ENCODE peak calls at places on chromosome 6, in five cellular contexts. One of them, this sample, is unnamed.

GRCh38 chr6:10419749-10420545 is 5.1 kb upstream of the TFAP2A start:
- DNase-seq in fibroblast of mammary gland: no peak
- DNase-seq in astrocyte of the spinal cord: no peak
- DNase-seq in retinal pigment epithelial cell: no peak
- DNase-seq in thoracic aorta: no peak
- DNase-seq in this sample: no peak

GRCh38 chr6:63904844-63905243 is 269.2 kb downstream of the PHF3 start:
- DNase-seq in fibroblast of mammary gland: peak
- DNase-seq in thoracic aorta: no peak
- DNase-seq in astrocyte of the spinal cord: peak
- DNase-seq in retinal pigment epithelial cell: peak
- DNase-seq in this sample: no peak

GRCh38 chr6:87808005-87808757 is 106.1 kb upstream of the AKIRIN2 start:
- DNase-seq in thoracic aorta: no peak
- DNase-seq in fibroblast of mammary gland: peak
- DNase-seq in retinal pigment epithelial cell: no peak
- DNase-seq in astrocyte of the spinal cord: peak
- DNase-seq in this sample: no peak

GRCh38 chr6:4446982-4447381 is 311.6 kb upstream of the ECI2 start:
- DNase-seq in fibroblast of mammary gland: peak
- DNase-seq in retinal pigment epithelial cell: no peak
- DNase-seq in astrocyte of the spinal cord: peak
- DNase-seq in thoracic aorta: no peak
- DNase-seq in this sample: no peak

GRCh38 chr6:29792123-29793035 is 35.2 kb upstream of the HLA-G start:
- DNase-seq in thoracic aorta: peak
- DNase-seq in astrocyte of the spinal cord: no peak
- DNase-seq in retinal pigment epithelial cell: no peak
- DNase-seq in fibroblast of mammary gland: peak
- DNase-seq in this sample: peak

GRCh38 chr6:122730775-122731386 is 48.6 kb upstream of the FABP7 start:
- DNase-seq in astrocyte of the spinal cord: peak
- DNase-seq in thoracic aorta: no peak
- DNase-seq in retinal pigment epithelial cell: no peak
- DNase-seq in fibroblast of mammary gland: peak
- DNase-seq in this sample: no peak

GRCh38 chr6:8177721-8178120 is 75.4 kb upstream of the EEF1E1 start:
- DNase-seq in thoracic aorta: no peak
- DNase-seq in fibroblast of mammary gland: no peak
- DNase-seq in astrocyte of the spinal cord: no peak
- DNase-seq in retinal pigment epithelial cell: no peak
- DNase-seq in this sample: no peak

GRCh38 chr6:50714487-50715379 is 1.4 kb downstream of the TFAP2D start:
- DNase-seq in astrocyte of the spinal cord: no peak
- DNase-seq in thoracic aorta: no peak
- DNase-seq in fibroblast of mammary gland: no peak
- DNase-seq in retinal pigment epithelial cell: no peak
- DNase-seq in this sample: no peak

GRCh38 chr6:158110986-158111385 is 57.1 kb downstream of the SERAC1 start:
- DNase-seq in astrocyte of the spinal cord: no peak
- DNase-seq in retinal pigment epithelial cell: no peak
- DNase-seq in fibroblast of mammary gland: no peak
- DNase-seq in thoracic aorta: no peak
- DNase-seq in this sample: no peak

GRCh38 chr6:112606726-112607125 is 259.6 kb downstream of the RFPL4B start:
- DNase-seq in fibroblast of mammary gland: no peak
- DNase-seq in thoracic aorta: no peak
- DNase-seq in retinal pigment epithelial cell: peak
- DNase-seq in astrocyte of the spinal cord: no peak
- DNase-seq in this sample: no peak

GRCh38 chr6:108549741-108550140 is 11.0 kb upstream of the FOXO3 start:
- DNase-seq in fibroblast of mammary gland: no peak
- DNase-seq in astrocyte of the spinal cord: peak
- DNase-seq in thoracic aorta: no peak
- DNase-seq in retinal pigment epithelial cell: no peak
- DNase-seq in this sample: no peak

GRCh38 chr6:10633216-10633615 is 61.2 kb downstream of the C6orf52 start:
- DNase-seq in astrocyte of the spinal cord: peak
- DNase-seq in thoracic aorta: no peak
- DNase-seq in retinal pigment epithelial cell: peak
- DNase-seq in fibroblast of mammary gland: peak
- DNase-seq in this sample: no peak

GRCh38 chr6:129317931-129318820 is 391.8 kb downstream of the ARHGAP18 start:
- DNase-seq in astrocyte of the spinal cord: peak
- DNase-seq in thoracic aorta: no peak
- DNase-seq in fibroblast of mammary gland: peak
- DNase-seq in retinal pigment epithelial cell: peak
- DNase-seq in this sample: no peak

GRCh38 chr6:111997863-111998191 is 56.1 kb upstream of the CCN6 start:
- DNase-seq in thoracic aorta: no peak
- DNase-seq in fibroblast of mammary gland: peak
- DNase-seq in astrocyte of the spinal cord: no peak
- DNase-seq in retinal pigment epithelial cell: no peak
- DNase-seq in this sample: no peak

GRCh38 chr6:143962644-143962929 is 45.5 kb downstream of the PLAGL1 start:
- DNase-seq in thoracic aorta: no peak
- DNase-seq in retinal pigment epithelial cell: no peak
- DNase-seq in astrocyte of the spinal cord: peak
- DNase-seq in fibroblast of mammary gland: peak
- DNase-seq in this sample: no peak

GRCh38 chr6:107124934-107125348 is 9.6 kb upstream of the BEND3 start:
- DNase-seq in astrocyte of the spinal cord: no peak
- DNase-seq in thoracic aorta: no peak
- DNase-seq in fibroblast of mammary gland: no peak
- DNase-seq in retinal pigment epithelial cell: no peak
- DNase-seq in this sample: no peak

GRCh38 chr6:106056060-106056737 is 29.9 kb upstream of the PRDM1 start:
- DNase-seq in retinal pigment epithelial cell: no peak
- DNase-seq in astrocyte of the spinal cord: no peak
- DNase-seq in thoracic aorta: no peak
- DNase-seq in fibroblast of mammary gland: no peak
- DNase-seq in this sample: no peak

GRCh38 chr6:56388414-56388752 is 141.0 kb upstream of the COL21A1 start:
- DNase-seq in thoracic aorta: no peak
- DNase-seq in fibroblast of mammary gland: no peak
- DNase-seq in astrocyte of the spinal cord: no peak
- DNase-seq in retinal pigment epithelial cell: no peak
- DNase-seq in this sample: no peak

GRCh38 chr6:125789167-125789566 is 1.6 kb upstream of the NCOA7 start:
- DNase-seq in thoracic aorta: no peak
- DNase-seq in astrocyte of the spinal cord: no peak
- DNase-seq in fibroblast of mammary gland: no peak
- DNase-seq in retinal pigment epithelial cell: no peak
- DNase-seq in this sample: no peak

GRCh38 chr6:75788894-75789293 is 39.9 kb downstream of the MYO6 start:
- DNase-seq in fibroblast of mammary gland: no peak
- DNase-seq in retinal pigment epithelial cell: no peak
- DNase-seq in thoracic aorta: no peak
- DNase-seq in astrocyte of the spinal cord: no peak
- DNase-seq in this sample: no peak

GRCh38 chr6:125123468-125124249 is 29.9 kb upstream of the TPD52L1 start:
- DNase-seq in retinal pigment epithelial cell: no peak
- DNase-seq in fibroblast of mammary gland: peak
- DNase-seq in thoracic aorta: no peak
- DNase-seq in astrocyte of the spinal cord: no peak
- DNase-seq in this sample: no peak

GRCh38 chr6:133951881-133952814 is 876 bp upstream of the TBPL1 start:
- DNase-seq in thoracic aorta: peak
- DNase-seq in retinal pigment epithelial cell: peak
- DNase-seq in astrocyte of the spinal cord: peak
- DNase-seq in fibroblast of mammary gland: peak
- DNase-seq in this sample: peak

GRCh38 chr6:42727084-42727601 is 4.7 kb upstream of the PRPH2 start:
- DNase-seq in fibroblast of mammary gland: no peak
- DNase-seq in astrocyte of the spinal cord: no peak
- DNase-seq in retinal pigment epithelial cell: no peak
- DNase-seq in thoracic aorta: no peak
- DNase-seq in this sample: peak

GRCh38 chr6:163820745-163821456 is 406.4 kb downstream of the QKI start:
- DNase-seq in thoracic aorta: no peak
- DNase-seq in astrocyte of the spinal cord: no peak
- DNase-seq in fibroblast of mammary gland: no peak
- DNase-seq in retinal pigment epithelial cell: no peak
- DNase-seq in this sample: no peak

GRCh38 chr6:117506180-117506835 is 23.8 kb downstream of the DCBLD1 start:
- DNase-seq in retinal pigment epithelial cell: no peak
- DNase-seq in fibroblast of mammary gland: peak
- DNase-seq in thoracic aorta: no peak
- DNase-seq in astrocyte of the spinal cord: peak
- DNase-seq in this sample: no peak

GRCh38 chr6:10522929-10523573 is 1.9 kb downstream of the GCNT2 start:
- DNase-seq in astrocyte of the spinal cord: no peak
- DNase-seq in thoracic aorta: no peak
- DNase-seq in retinal pigment epithelial cell: peak
- DNase-seq in fibroblast of mammary gland: no peak
- DNase-seq in this sample: no peak

GRCh38 chr6:107308676-107309075 is 150.7 kb downstream of the PDSS2 start:
- DNase-seq in thoracic aorta: no peak
- DNase-seq in fibroblast of mammary gland: no peak
- DNase-seq in retinal pigment epithelial cell: no peak
- DNase-seq in astrocyte of the spinal cord: no peak
- DNase-seq in this sample: no peak

GRCh38 chr6:24520929-24521546 is 26.3 kb downstream of the ALDH5A1 start:
- DNase-seq in thoracic aorta: no peak
- DNase-seq in fibroblast of mammary gland: peak
- DNase-seq in astrocyte of the spinal cord: peak
- DNase-seq in retinal pigment epithelial cell: no peak
- DNase-seq in this sample: peak

GRCh38 chr6:77837034-77837784 is 184.4 kb downstream of the MEI4 start:
- DNase-seq in retinal pigment epithelial cell: no peak
- DNase-seq in thoracic aorta: no peak
- DNase-seq in astrocyte of the spinal cord: no peak
- DNase-seq in fibroblast of mammary gland: no peak
- DNase-seq in this sample: no peak

GRCh38 chr6:25360611-25361010 is 81.4 kb downstream of the CARMIL1 start:
- DNase-seq in fibroblast of mammary gland: peak
- DNase-seq in astrocyte of the spinal cord: peak
- DNase-seq in retinal pigment epithelial cell: no peak
- DNase-seq in thoracic aorta: no peak
- DNase-seq in this sample: no peak

GRCh38 chr6:168201799-168202198 is 117.8 kb downstream of the DACT2 start:
- DNase-seq in astrocyte of the spinal cord: no peak
- DNase-seq in fibroblast of mammary gland: no peak
- DNase-seq in thoracic aorta: no peak
- DNase-seq in retinal pigment epithelial cell: no peak
- DNase-seq in this sample: no peak

GRCh38 chr6:168197636-168198301 is 118.8 kb upstream of the FRMD1 start:
- DNase-seq in fibroblast of mammary gland: no peak
- DNase-seq in retinal pigment epithelial cell: no peak
- DNase-seq in astrocyte of the spinal cord: no peak
- DNase-seq in thoracic aorta: no peak
- DNase-seq in this sample: no peak

GRCh38 chr6:168200571-168201134 is 118.9 kb downstream of the DACT2 start:
- DNase-seq in fibroblast of mammary gland: no peak
- DNase-seq in astrocyte of the spinal cord: no peak
- DNase-seq in thoracic aorta: no peak
- DNase-seq in retinal pigment epithelial cell: no peak
- DNase-seq in this sample: no peak

GRCh38 chr6:168198302-168199180 is 119.5 kb upstream of the FRMD1 start:
- DNase-seq in thoracic aorta: no peak
- DNase-seq in retinal pigment epithelial cell: no peak
- DNase-seq in astrocyte of the spinal cord: no peak
- DNase-seq in fibroblast of mammary gland: no peak
- DNase-seq in this sample: no peak

DNA sequence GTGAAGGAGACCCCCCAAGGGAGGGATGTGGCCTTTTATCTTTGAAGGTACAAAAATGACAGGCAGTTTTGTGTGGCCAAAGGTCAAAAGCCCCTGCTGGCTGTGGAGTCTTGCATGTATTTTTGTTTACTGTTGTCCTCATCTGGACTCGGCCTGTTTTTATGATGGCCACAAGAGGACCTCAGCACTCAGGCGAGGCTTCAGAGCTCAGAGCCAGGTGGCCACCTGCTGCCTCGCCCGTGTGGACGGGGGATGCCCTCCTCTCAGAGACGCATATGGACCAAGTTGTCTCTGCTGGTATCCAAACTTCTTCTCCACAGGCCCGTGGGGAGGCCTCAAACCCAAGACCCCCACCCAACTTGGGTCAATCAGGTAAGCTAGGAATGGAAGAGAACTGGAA is 118.2 kb downstream of the DACT2 start:
- DNase-seq in thoracic aorta: no peak
- DNase-seq in astrocyte of the spinal cord: no peak
- DNase-seq in fibroblast of mammary gland: no peak
- DNase-seq in retinal pigment epithelial cell: no peak
- DNase-seq in this sample: no peak
- TF ChIP-seq CTCF in thoracic aorta: no peak
- TF ChIP-seq CTCF in astrocyte of the spinal cord: no peak
- TF ChIP-seq CTCF in fibroblast of mammary gland: no peak
- TF ChIP-seq CTCF in retinal pigment epithelial cell: no peak
- TF ChIP-seq CTCF in this sample: no peak

DNA sequence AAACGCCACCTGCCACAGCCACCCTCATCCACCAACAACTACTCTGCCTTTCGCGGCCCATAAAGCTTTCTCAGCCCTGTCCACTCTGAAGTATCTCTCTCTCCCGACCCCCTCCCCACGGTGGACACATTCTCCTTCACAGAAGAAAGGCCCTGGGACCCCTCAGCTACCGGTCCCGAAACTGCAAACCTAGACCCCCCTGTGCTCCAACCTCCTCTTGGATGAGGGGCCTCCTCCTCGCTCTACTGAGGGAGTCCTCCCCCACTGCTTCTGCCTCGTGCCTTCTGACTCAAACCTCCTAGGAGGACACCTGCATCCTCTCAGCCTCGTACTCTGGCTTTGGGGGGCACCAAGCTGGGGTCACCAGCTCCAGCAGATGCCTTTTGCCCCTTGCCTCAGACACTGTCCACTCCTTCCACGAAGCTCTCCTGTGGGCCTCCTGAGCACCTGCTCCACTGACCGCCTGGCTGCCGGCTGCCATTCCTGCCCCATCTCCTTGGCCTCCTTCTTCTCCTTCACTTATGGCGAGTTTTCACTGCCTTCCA is 24.9 kb downstream of the RNASET2 start:
- DNase-seq in astrocyte of the spinal cord: no peak
- DNase-seq in thoracic aorta: no peak
- DNase-seq in retinal pigment epithelial cell: no peak
- DNase-seq in fibroblast of mammary gland: no peak
- DNase-seq in this sample: no peak
- TF ChIP-seq CTCF in astrocyte of the spinal cord: no peak
- TF ChIP-seq CTCF in thoracic aorta: no peak
- TF ChIP-seq CTCF in retinal pigment epithelial cell: no peak
- TF ChIP-seq CTCF in fibroblast of mammary gland: no peak
- TF ChIP-seq CTCF in this sample: no peak

DNA sequence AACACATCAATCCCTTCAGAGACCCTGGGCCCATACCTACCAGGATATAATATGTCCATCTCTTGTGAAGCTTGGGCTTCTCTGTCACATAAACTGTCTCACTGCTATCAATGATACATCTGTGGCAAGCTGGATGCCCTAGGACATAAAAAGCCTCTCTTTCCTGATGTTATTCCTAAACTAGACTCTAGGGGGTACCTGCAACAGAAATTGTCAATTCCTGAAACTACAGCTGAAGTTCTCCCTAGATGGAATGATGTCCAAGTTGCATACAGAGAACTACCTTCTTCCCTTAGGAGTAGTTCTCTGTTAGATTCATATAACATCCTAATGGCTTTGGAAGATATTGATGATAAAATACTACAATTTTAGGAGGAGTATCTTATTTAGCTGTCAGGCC is 35.8 kb downstream of the TBX18 start:
- DNase-seq in astrocyte of the spinal cord: peak
- DNase-seq in fibroblast of mammary gland: peak
- DNase-seq in thoracic aorta: no peak
- DNase-seq in retinal pigment epithelial cell: peak
- DNase-seq in this sample: no peak
- TF ChIP-seq CTCF in astrocyte of the spinal cord: peak
- TF ChIP-seq CTCF in fibroblast of mammary gland: peak
- TF ChIP-seq CTCF in thoracic aorta: peak
- TF ChIP-seq CTCF in retinal pigment epithelial cell: peak
- TF ChIP-seq CTCF in this sample: no peak

GRCh38 chr6:35742842-35743241 is 6.0 kb downstream of the ARMC12 start:
- DNase-seq in retinal pigment epithelial cell: no peak
- DNase-seq in fibroblast of mammary gland: no peak
- DNase-seq in astrocyte of the spinal cord: no peak
- DNase-seq in thoracic aorta: no peak
- DNase-seq in this sample: no peak
- TF ChIP-seq CTCF in retinal pigment epithelial cell: no peak
- TF ChIP-seq CTCF in fibroblast of mammary gland: no peak
- TF ChIP-seq CTCF in astrocyte of the spinal cord: no peak
- TF ChIP-seq CTCF in thoracic aorta: no peak
- TF ChIP-seq CTCF in this sample: no peak

This sample was measured in activated B cell treated with CpG ODN at 0.5 μM for 24 hours.